ENCODE peak calls at places on chromosome 16, in five cellular contexts. One of them, this sample, is unnamed.

GRCh38 chr16:87828071-87828971 is 41.0 kb downstream of the SLC7A5 start:
- DNase-seq in mesendoderm: no peak
- DNase-seq in CD4-positive, alpha-beta memory T cell: no peak
- DNase-seq in naive thymus-derived CD4-positive, alpha-beta T cell: no peak
- DNase-seq in H1: no peak
- DNase-seq in this sample: no peak

GRCh38 chr16:64253114-64253513 is 868.7 kb downstream of the CDH11 start:
- DNase-seq in mesendoderm: no peak
- DNase-seq in H1: no peak
- DNase-seq in CD4-positive, alpha-beta memory T cell: no peak
- DNase-seq in naive thymus-derived CD4-positive, alpha-beta T cell: no peak
- DNase-seq in this sample: no peak

GRCh38 chr16:67068212-67068753 is 39.3 kb downstream of the CBFB start:
- DNase-seq in naive thymus-derived CD4-positive, alpha-beta T cell: no peak
- DNase-seq in CD4-positive, alpha-beta memory T cell: no peak
- DNase-seq in H1: no peak
- DNase-seq in mesendoderm: no peak
- DNase-seq in this sample: no peak

GRCh38 chr16:27720731-27721547 is 171.0 kb downstream of the KATNIP start:
- DNase-seq in CD4-positive, alpha-beta memory T cell: no peak
- DNase-seq in mesendoderm: no peak
- DNase-seq in naive thymus-derived CD4-positive, alpha-beta T cell: no peak
- DNase-seq in H1: no peak
- DNase-seq in this sample: peak; percentile 12

GRCh38 chr16:66605177-66605999 is 884 bp downstream of the CMTM3 start:
- DNase-seq in naive thymus-derived CD4-positive, alpha-beta T cell: no peak
- DNase-seq in H1: no peak
- DNase-seq in mesendoderm: peak; percentile 67
- DNase-seq in CD4-positive, alpha-beta memory T cell: peak; percentile 26
- DNase-seq in this sample: peak; percentile 67

GRCh38 chr16:3171181-3171854 is 16.7 kb upstream of the OR1F1 start:
- DNase-seq in CD4-positive, alpha-beta memory T cell: peak; percentile 52
- DNase-seq in naive thymus-derived CD4-positive, alpha-beta T cell: peak; percentile 44
- DNase-seq in mesendoderm: peak; percentile 88
- DNase-seq in H1: no peak
- DNase-seq in this sample: no peak

GRCh38 chr16:59633996-59634579 is 900.0 kb upstream of the GOT2 start:
- DNase-seq in mesendoderm: no peak
- DNase-seq in H1: no peak
- DNase-seq in naive thymus-derived CD4-positive, alpha-beta T cell: no peak
- DNase-seq in CD4-positive, alpha-beta memory T cell: no peak
- DNase-seq in this sample: no peak

GRCh38 chr16:51524070-51524469 is 373.0 kb upstream of the SALL1 start:
- DNase-seq in H1: no peak
- DNase-seq in CD4-positive, alpha-beta memory T cell: no peak
- DNase-seq in naive thymus-derived CD4-positive, alpha-beta T cell: no peak
- DNase-seq in mesendoderm: no peak
- DNase-seq in this sample: no peak

GRCh38 chr16:48824271-48824670 is 214.3 kb upstream of the N4BP1 start:
- DNase-seq in H1: no peak
- DNase-seq in naive thymus-derived CD4-positive, alpha-beta T cell: no peak
- DNase-seq in CD4-positive, alpha-beta memory T cell: no peak
- DNase-seq in mesendoderm: no peak
- DNase-seq in this sample: no peak

GRCh38 chr16:77223184-77223583 is 24.0 kb downstream of the SYCE1L start:
- DNase-seq in CD4-positive, alpha-beta memory T cell: no peak
- DNase-seq in naive thymus-derived CD4-positive, alpha-beta T cell: no peak
- DNase-seq in H1: no peak
- DNase-seq in mesendoderm: peak; percentile 71
- DNase-seq in this sample: no peak

GRCh38 chr16:2088759-2089358 is 41.1 kb downstream of the TSC2 start:
- DNase-seq in mesendoderm: no peak
- DNase-seq in H1: no peak
- DNase-seq in CD4-positive, alpha-beta memory T cell: no peak
- DNase-seq in naive thymus-derived CD4-positive, alpha-beta T cell: no peak
- DNase-seq in this sample: no peak

GRCh38 chr16:48531011-48531962 is 78.7 kb downstream of the N4BP1 start:
- DNase-seq in naive thymus-derived CD4-positive, alpha-beta T cell: no peak
- DNase-seq in CD4-positive, alpha-beta memory T cell: no peak
- DNase-seq in mesendoderm: no peak
- DNase-seq in H1: no peak
- DNase-seq in this sample: peak; percentile 58

GRCh38 chr16:26645629-26646028 is 421.1 kb upstream of the C16orf82 start:
- DNase-seq in mesendoderm: peak; percentile 71
- DNase-seq in naive thymus-derived CD4-positive, alpha-beta T cell: no peak
- DNase-seq in H1: no peak
- DNase-seq in CD4-positive, alpha-beta memory T cell: peak; percentile 8
- DNase-seq in this sample: no peak

GRCh38 chr16:69754143-69754468 is 620 bp downstream of the NOB1 start:
- DNase-seq in H1: no peak
- DNase-seq in mesendoderm: no peak
- DNase-seq in naive thymus-derived CD4-positive, alpha-beta T cell: no peak
- DNase-seq in CD4-positive, alpha-beta memory T cell: no peak
- DNase-seq in this sample: no peak

GRCh38 chr16:70476272-70477020 is 22.1 kb downstream of the FCSK start:
- DNase-seq in H1: no peak
- DNase-seq in CD4-positive, alpha-beta memory T cell: no peak
- DNase-seq in naive thymus-derived CD4-positive, alpha-beta T cell: no peak
- DNase-seq in mesendoderm: peak; percentile 46
- DNase-seq in this sample: no peak

GRCh38 chr16:89422905-89423630 is 67.3 kb downstream of the ANKRD11 start:
- DNase-seq in H1: no peak
- DNase-seq in CD4-positive, alpha-beta memory T cell: no peak
- DNase-seq in naive thymus-derived CD4-positive, alpha-beta T cell: no peak
- DNase-seq in mesendoderm: no peak
- DNase-seq in this sample: no peak

GRCh38 chr16:52742052-52742451 is 195.1 kb upstream of the TOX3 start:
- DNase-seq in mesendoderm: no peak
- DNase-seq in H1: no peak
- DNase-seq in CD4-positive, alpha-beta memory T cell: no peak
- DNase-seq in naive thymus-derived CD4-positive, alpha-beta T cell: no peak
- DNase-seq in this sample: no peak

GRCh38 chr16:29811170-29811895 is 660 bp upstream of the PRRT2 start:
- DNase-seq in mesendoderm: peak; percentile 99
- DNase-seq in CD4-positive, alpha-beta memory T cell: peak; percentile 56
- DNase-seq in naive thymus-derived CD4-positive, alpha-beta T cell: peak; percentile 46
- DNase-seq in H1: peak; percentile 86
- DNase-seq in this sample: peak; percentile 95

GRCh38 chr16:86515420-86515779 is 5.1 kb downstream of the FOXF1 start:
- DNase-seq in naive thymus-derived CD4-positive, alpha-beta T cell: no peak
- DNase-seq in H1: no peak
- DNase-seq in mesendoderm: peak; percentile 63
- DNase-seq in CD4-positive, alpha-beta memory T cell: no peak
- DNase-seq in this sample: no peak

GRCh38 chr16:14301150-14302030 is 230.3 kb downstream of the MRTFB start:
- DNase-seq in CD4-positive, alpha-beta memory T cell: no peak
- DNase-seq in naive thymus-derived CD4-positive, alpha-beta T cell: peak; percentile 27
- DNase-seq in H1: no peak
- DNase-seq in mesendoderm: peak; percentile 65
- DNase-seq in this sample: no peak

GRCh38 chr16:87344931-87345631 is 27.9 kb upstream of the C16orf95 start:
- DNase-seq in naive thymus-derived CD4-positive, alpha-beta T cell: no peak
- DNase-seq in H1: no peak
- DNase-seq in mesendoderm: peak; percentile 38
- DNase-seq in CD4-positive, alpha-beta memory T cell: peak; percentile 2
- DNase-seq in this sample: peak; percentile 66

GRCh38 chr16:80006175-80006895 is 405.8 kb upstream of the MAF start:
- DNase-seq in mesendoderm: no peak
- DNase-seq in H1: no peak
- DNase-seq in naive thymus-derived CD4-positive, alpha-beta T cell: no peak
- DNase-seq in CD4-positive, alpha-beta memory T cell: no peak
- DNase-seq in this sample: peak; percentile 16

GRCh38 chr16:67000384-67001158 is 12.2 kb downstream of the CES4A start:
- DNase-seq in naive thymus-derived CD4-positive, alpha-beta T cell: peak; percentile 65
- DNase-seq in mesendoderm: peak; percentile 41
- DNase-seq in CD4-positive, alpha-beta memory T cell: peak; percentile 70
- DNase-seq in H1: no peak
- DNase-seq in this sample: peak; percentile 71

GRCh38 chr16:28572659-28573510 is 19.2 kb downstream of the SGF29 start:
- DNase-seq in H1: no peak
- DNase-seq in naive thymus-derived CD4-positive, alpha-beta T cell: no peak
- DNase-seq in mesendoderm: peak; percentile 69
- DNase-seq in CD4-positive, alpha-beta memory T cell: no peak
- DNase-seq in this sample: no peak

GRCh38 chr16:14486520-14487303 is 143.3 kb downstream of the PARN start:
- DNase-seq in naive thymus-derived CD4-positive, alpha-beta T cell: no peak
- DNase-seq in mesendoderm: peak; percentile 93
- DNase-seq in CD4-positive, alpha-beta memory T cell: no peak
- DNase-seq in H1: no peak
- DNase-seq in this sample: peak; percentile 89

GRCh38 chr16:56297684-56298083 is 106.4 kb downstream of the GNAO1 start:
- DNase-seq in CD4-positive, alpha-beta memory T cell: no peak
- DNase-seq in H1: no peak
- DNase-seq in naive thymus-derived CD4-positive, alpha-beta T cell: no peak
- DNase-seq in mesendoderm: no peak
- DNase-seq in this sample: no peak

GRCh38 chr16:56294599-56294998 is 103.3 kb downstream of the GNAO1 start:
- DNase-seq in H1: no peak
- DNase-seq in mesendoderm: no peak
- DNase-seq in naive thymus-derived CD4-positive, alpha-beta T cell: no peak
- DNase-seq in CD4-positive, alpha-beta memory T cell: no peak
- DNase-seq in this sample: no peak

GRCh38 chr16:56295059-56295673 is 103.9 kb downstream of the GNAO1 start:
- DNase-seq in CD4-positive, alpha-beta memory T cell: no peak
- DNase-seq in H1: no peak
- DNase-seq in naive thymus-derived CD4-positive, alpha-beta T cell: no peak
- DNase-seq in mesendoderm: no peak
- DNase-seq in this sample: no peak

GRCh38 chr16:56295739-56296527 is 104.6 kb downstream of the GNAO1 start:
- DNase-seq in mesendoderm: no peak
- DNase-seq in CD4-positive, alpha-beta memory T cell: no peak
- DNase-seq in H1: no peak
- DNase-seq in naive thymus-derived CD4-positive, alpha-beta T cell: no peak
- DNase-seq in this sample: no peak

DNA sequence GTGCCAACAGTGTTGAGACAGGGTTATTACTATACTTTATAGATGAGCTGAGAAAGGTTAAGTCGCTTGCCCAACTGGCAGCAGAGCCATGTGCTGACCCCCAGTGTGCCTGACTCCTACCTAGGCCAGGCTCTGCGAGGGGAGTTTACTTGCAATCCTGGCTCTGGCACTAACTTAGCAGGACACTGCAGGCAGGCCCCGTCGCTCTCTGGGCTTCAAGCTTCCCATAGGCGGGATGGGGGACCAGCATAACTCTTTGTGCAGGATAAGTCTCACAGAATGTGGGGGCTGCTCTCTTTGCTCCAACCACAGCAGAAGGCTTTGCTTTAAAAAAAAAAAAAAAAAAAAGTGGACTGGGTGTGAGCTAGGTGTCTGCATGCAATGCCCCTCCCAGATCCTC is 102.7 kb downstream of the GNAO1 start:
- DNase-seq in CD4-positive, alpha-beta memory T cell: no peak
- DNase-seq in H1: no peak
- DNase-seq in naive thymus-derived CD4-positive, alpha-beta T cell: no peak
- DNase-seq in mesendoderm: no peak
- DNase-seq in this sample: no peak
- H3K4me3 ChIP-seq in CD4-positive, alpha-beta memory T cell: no peak overlapping the region
- H3K4me3 ChIP-seq in H1: no peak overlapping the region
- H3K4me3 ChIP-seq in naive thymus-derived CD4-positive, alpha-beta T cell: no peak overlapping the region
- H3K4me3 ChIP-seq in mesendoderm: no peak overlapping the region
- H3K4me3 ChIP-seq in this sample: no peak overlapping the region

GRCh38 chr16:9000664-9001063 is 37.0 kb upstream of the USP7 start:
- DNase-seq in mesendoderm: no peak
- DNase-seq in naive thymus-derived CD4-positive, alpha-beta T cell: no peak
- DNase-seq in H1: no peak
- DNase-seq in CD4-positive, alpha-beta memory T cell: no peak
- DNase-seq in this sample: no peak
- H3K36me3 ChIP-seq in mesendoderm: no peaks in the 10 kb centered on the region
- H3K36me3 ChIP-seq in naive thymus-derived CD4-positive, alpha-beta T cell: no peaks in the 10 kb centered on the region
- H3K36me3 ChIP-seq in H1: no peaks in the 10 kb centered on the region
- H3K36me3 ChIP-seq in CD4-positive, alpha-beta memory T cell: no peaks in the 10 kb centered on the region
- H3K36me3 ChIP-seq in this sample: no peaks in the 10 kb centered on the region

GRCh38 chr16:84761448-84762368 is 58.1 kb upstream of the CRISPLD2 start:
- DNase-seq in naive thymus-derived CD4-positive, alpha-beta T cell: no peak
- DNase-seq in H1: no peak
- DNase-seq in CD4-positive, alpha-beta memory T cell: no peak
- DNase-seq in mesendoderm: no peak
- DNase-seq in this sample: no peak

GRCh38 chr16:84765606-84766580 is 53.9 kb upstream of the CRISPLD2 start:
- DNase-seq in mesendoderm: no peak
- DNase-seq in naive thymus-derived CD4-positive, alpha-beta T cell: peak; percentile 54
- DNase-seq in H1: no peak
- DNase-seq in CD4-positive, alpha-beta memory T cell: peak; percentile 64
- DNase-seq in this sample: no peak

GRCh38 chr16:84763629-84764028 is 56.2 kb upstream of the CRISPLD2 start:
- DNase-seq in naive thymus-derived CD4-positive, alpha-beta T cell: no peak
- DNase-seq in H1: no peak
- DNase-seq in mesendoderm: peak; percentile 67
- DNase-seq in CD4-positive, alpha-beta memory T cell: no peak
- DNase-seq in this sample: no peak

GRCh38 chr16:84764970-84765369 is 54.8 kb upstream of the CRISPLD2 start:
- DNase-seq in H1: no peak
- DNase-seq in naive thymus-derived CD4-positive, alpha-beta T cell: no peak
- DNase-seq in CD4-positive, alpha-beta memory T cell: no peak
- DNase-seq in mesendoderm: no peak
- DNase-seq in this sample: no peak

DNA sequence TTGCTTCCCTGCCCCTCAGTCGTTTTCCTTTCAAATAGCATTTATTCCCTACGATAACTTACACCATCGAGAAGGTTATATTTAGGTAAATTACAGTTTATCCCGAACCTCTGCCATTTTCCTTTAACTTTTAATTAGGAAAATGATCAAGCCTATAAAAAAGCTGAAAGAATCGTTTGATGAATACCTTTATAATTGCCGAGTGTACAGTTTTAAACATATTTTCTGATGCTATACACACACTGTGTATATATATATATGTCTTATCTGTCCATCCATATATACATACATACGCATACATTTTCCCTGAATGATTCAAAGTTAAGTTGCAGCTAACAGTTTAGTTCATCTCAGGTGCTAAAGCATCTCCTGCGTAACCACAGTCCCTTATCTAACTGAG is 56.6 kb upstream of the CRISPLD2 start:
- DNase-seq in naive thymus-derived CD4-positive, alpha-beta T cell: no peak
- DNase-seq in mesendoderm: no peak
- DNase-seq in CD4-positive, alpha-beta memory T cell: no peak
- DNase-seq in H1: no peak
- DNase-seq in this sample: no peak
- H3K4me1 ChIP-seq in naive thymus-derived CD4-positive, alpha-beta T cell: peaks cover 54% of the 10 kb centered on the region
- H3K4me1 ChIP-seq in mesendoderm: no peaks in the 10 kb centered on the region
- H3K4me1 ChIP-seq in CD4-positive, alpha-beta memory T cell: peaks cover 67% of the 10 kb centered on the region
- H3K4me1 ChIP-seq in H1: no peaks in the 10 kb centered on the region
- H3K4me1 ChIP-seq in this sample: no peaks in the 10 kb centered on the region

GRCh38 chr16:322476-323143 is 29.9 kb downstream of the AXIN1 start:
- DNase-seq in H1: no peak
- DNase-seq in CD4-positive, alpha-beta memory T cell: no peak
- DNase-seq in naive thymus-derived CD4-positive, alpha-beta T cell: no peak
- DNase-seq in mesendoderm: no peak
- DNase-seq in this sample: no peak

GRCh38 chr16:325375-326155 is 27.0 kb downstream of the AXIN1 start:
- DNase-seq in H1: no peak
- DNase-seq in CD4-positive, alpha-beta memory T cell: no peak
- DNase-seq in naive thymus-derived CD4-positive, alpha-beta T cell: no peak
- DNase-seq in mesendoderm: no peak
- DNase-seq in this sample: no peak

GRCh38 chr16:324201-324450 is 28.4 kb downstream of the AXIN1 start:
- DNase-seq in CD4-positive, alpha-beta memory T cell: no peak
- DNase-seq in H1: no peak
- DNase-seq in mesendoderm: no peak
- DNase-seq in naive thymus-derived CD4-positive, alpha-beta T cell: no peak
- DNase-seq in this sample: no peak

GRCh38 chr16:321532-321931 is 31.0 kb downstream of the AXIN1 start:
- DNase-seq in mesendoderm: no peak
- DNase-seq in CD4-positive, alpha-beta memory T cell: no peak
- DNase-seq in naive thymus-derived CD4-positive, alpha-beta T cell: no peak
- DNase-seq in H1: no peak
- DNase-seq in this sample: no peak

GRCh38 chr16:324451-325334 is 27.8 kb downstream of the AXIN1 start:
- DNase-seq in CD4-positive, alpha-beta memory T cell: peak; percentile 93
- DNase-seq in naive thymus-derived CD4-positive, alpha-beta T cell: peak; percentile 92
- DNase-seq in H1: no peak
- DNase-seq in mesendoderm: no peak
- DNase-seq in this sample: peak; percentile 75
- H3K4me3 ChIP-seq in CD4-positive, alpha-beta memory T cell: peak overlapping the region; percentile 60
- H3K4me3 ChIP-seq in naive thymus-derived CD4-positive, alpha-beta T cell: peak overlapping the region; percentile 71
- H3K4me3 ChIP-seq in H1: no peak overlapping the region
- H3K4me3 ChIP-seq in mesendoderm: no peak overlapping the region
- H3K4me3 ChIP-seq in this sample: no peak overlapping the region

This sample was measured in mucosa of descending colon.